ENCODE peak calls at places on chromosomes 6 and 20, in six cellular contexts. One of them, this sample, is unnamed.

GRCh38 chr6:16003197-16003491 is 125.7 kb upstream of the MYLIP start:
- DNase-seq in trophoblast cell: no peak
- DNase-seq in H9: no peak
- DNase-seq in mesenchymal stem cell: no peak
- DNase-seq in IMR-90: no peak
- DNase-seq in neuronal stem cell: no peak
- DNase-seq in this sample: no peak

GRCh38 chr6:161168281-161168891 is 105.5 kb downstream of the AGPAT4 start:
- DNase-seq in H9: peak
- DNase-seq in neuronal stem cell: peak
- DNase-seq in mesenchymal stem cell: peak
- DNase-seq in trophoblast cell: no peak
- DNase-seq in IMR-90: peak
- DNase-seq in this sample: no peak

GRCh38 chr20:36261389-36262105 is 25.3 kb downstream of the AAR2 start:
- DNase-seq in neuronal stem cell: no peak
- DNase-seq in H9: no peak
- DNase-seq in IMR-90: no peak
- DNase-seq in trophoblast cell: peak
- DNase-seq in mesenchymal stem cell: no peak
- DNase-seq in this sample: no peak

GRCh38 chr6:73768630-73769029 is 72.6 kb downstream of the CD109 start:
- DNase-seq in neuronal stem cell: no peak
- DNase-seq in mesenchymal stem cell: no peak
- DNase-seq in trophoblast cell: no peak
- DNase-seq in IMR-90: no peak
- DNase-seq in H9: no peak
- DNase-seq in this sample: no peak

GRCh38 chr6:122128445-122128844 is 271.0 kb upstream of the HSF2 start:
- DNase-seq in mesenchymal stem cell: no peak
- DNase-seq in trophoblast cell: no peak
- DNase-seq in neuronal stem cell: no peak
- DNase-seq in H9: no peak
- DNase-seq in IMR-90: no peak
- DNase-seq in this sample: no peak

GRCh38 chr6:150491796-150492142 is 107.9 kb upstream of the PLEKHG1 start:
- DNase-seq in mesenchymal stem cell: no peak
- DNase-seq in neuronal stem cell: no peak
- DNase-seq in IMR-90: no peak
- DNase-seq in H9: no peak
- DNase-seq in trophoblast cell: no peak
- DNase-seq in this sample: no peak

GRCh38 chr6:62479722-62480121 is 193.7 kb upstream of the KHDRBS2 start:
- DNase-seq in H9: no peak
- DNase-seq in trophoblast cell: no peak
- DNase-seq in neuronal stem cell: no peak
- DNase-seq in IMR-90: no peak
- DNase-seq in mesenchymal stem cell: no peak
- DNase-seq in this sample: no peak

GRCh38 chr6:7846971-7847818 is 63.4 kb downstream of the TXNDC5 start:
- DNase-seq in H9: no peak
- DNase-seq in mesenchymal stem cell: peak
- DNase-seq in trophoblast cell: no peak
- DNase-seq in neuronal stem cell: no peak
- DNase-seq in IMR-90: peak
- DNase-seq in this sample: no peak

GRCh38 chr20:12528591-12529041 is 480.2 kb upstream of the SPTLC3 start:
- DNase-seq in H9: no peak
- DNase-seq in trophoblast cell: no peak
- DNase-seq in IMR-90: no peak
- DNase-seq in mesenchymal stem cell: no peak
- DNase-seq in neuronal stem cell: no peak
- DNase-seq in this sample: no peak

GRCh38 chr20:31675828-31676533 is 38.3 kb downstream of the COX4I2 start:
- DNase-seq in trophoblast cell: no peak
- DNase-seq in neuronal stem cell: no peak
- DNase-seq in IMR-90: peak
- DNase-seq in H9: no peak
- DNase-seq in mesenchymal stem cell: peak
- DNase-seq in this sample: no peak

GRCh38 chr20:31676534-31677030 is 38.9 kb downstream of the COX4I2 start:
- DNase-seq in H9: no peak
- DNase-seq in neuronal stem cell: no peak
- DNase-seq in trophoblast cell: no peak
- DNase-seq in mesenchymal stem cell: no peak
- DNase-seq in IMR-90: no peak
- DNase-seq in this sample: no peak

GRCh38 chr20:31674895-31675827 is 37.4 kb downstream of the COX4I2 start:
- DNase-seq in mesenchymal stem cell: peak
- DNase-seq in IMR-90: peak
- DNase-seq in H9: no peak
- DNase-seq in neuronal stem cell: no peak
- DNase-seq in trophoblast cell: peak
- DNase-seq in this sample: no peak

GRCh38 chr20:31673435-31673834 is 35.7 kb downstream of the COX4I2 start:
- DNase-seq in mesenchymal stem cell: no peak
- DNase-seq in neuronal stem cell: no peak
- DNase-seq in trophoblast cell: no peak
- DNase-seq in H9: no peak
- DNase-seq in IMR-90: no peak
- DNase-seq in this sample: no peak

GRCh38 chr20:31673943-31674463 is 36.3 kb downstream of the COX4I2 start:
- DNase-seq in trophoblast cell: no peak
- DNase-seq in H9: no peak
- DNase-seq in neuronal stem cell: no peak
- DNase-seq in IMR-90: no peak
- DNase-seq in mesenchymal stem cell: no peak
- DNase-seq in this sample: no peak
- H3K9ac ChIP-seq in trophoblast cell: no peak
- H3K9ac ChIP-seq in H9: no peak
- H3K9ac ChIP-seq in neuronal stem cell: no peak
- H3K9ac ChIP-seq in IMR-90: no peak
- H3K9ac ChIP-seq in mesenchymal stem cell: peak
- H3K9ac ChIP-seq in this sample: no peak

GRCh38 chr20:54433653-54434052 is 41.7 kb upstream of the DOK5 start:
- DNase-seq in trophoblast cell: no peak
- DNase-seq in mesenchymal stem cell: no peak
- DNase-seq in neuronal stem cell: no peak
- DNase-seq in H9: no peak
- DNase-seq in IMR-90: no peak
- DNase-seq in this sample: no peak

GRCh38 chr20:54429364-54429763 is 46.0 kb upstream of the DOK5 start:
- DNase-seq in IMR-90: no peak
- DNase-seq in trophoblast cell: no peak
- DNase-seq in neuronal stem cell: no peak
- DNase-seq in mesenchymal stem cell: no peak
- DNase-seq in H9: no peak
- DNase-seq in this sample: no peak

GRCh38 chr20:54432966-54433365 is 42.4 kb upstream of the DOK5 start:
- DNase-seq in neuronal stem cell: no peak
- DNase-seq in trophoblast cell: no peak
- DNase-seq in IMR-90: no peak
- DNase-seq in mesenchymal stem cell: no peak
- DNase-seq in H9: no peak
- DNase-seq in this sample: no peak

GRCh38 chr20:54431545-54431944 is 43.8 kb upstream of the DOK5 start:
- DNase-seq in IMR-90: no peak
- DNase-seq in neuronal stem cell: peak
- DNase-seq in mesenchymal stem cell: no peak
- DNase-seq in trophoblast cell: no peak
- DNase-seq in H9: no peak
- DNase-seq in this sample: no peak
- H4K91ac ChIP-seq in IMR-90: no peak
- H4K91ac ChIP-seq in neuronal stem cell: no peak
- H4K91ac ChIP-seq in mesenchymal stem cell: no peak
- H4K91ac ChIP-seq in trophoblast cell: no peak
- H4K91ac ChIP-seq in H9: no peak
- H4K91ac ChIP-seq in this sample: no peak

DNA sequence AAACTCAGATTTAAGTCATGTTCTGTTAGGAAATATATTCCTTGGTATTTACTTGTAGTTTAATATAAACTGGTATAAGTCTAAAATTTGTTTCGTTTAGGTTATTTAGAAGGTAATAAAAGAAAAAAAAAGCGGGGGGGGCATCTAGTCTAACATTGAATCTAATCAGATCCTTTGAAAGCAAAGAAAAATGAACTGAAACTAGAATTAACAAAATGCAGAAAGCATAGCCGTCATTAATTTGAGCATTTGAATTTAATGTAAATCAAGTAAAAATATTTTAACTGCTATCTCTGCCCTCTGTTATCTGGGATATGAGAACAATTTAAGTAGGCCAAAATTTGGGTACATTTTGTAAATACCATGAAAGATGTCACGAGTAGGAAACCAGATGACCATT is 54.1 kb downstream of the SNX9 start:
- DNase-seq in trophoblast cell: no peak
- DNase-seq in H9: no peak
- DNase-seq in mesenchymal stem cell: no peak
- DNase-seq in neuronal stem cell: no peak
- DNase-seq in IMR-90: no peak
- DNase-seq in this sample: no peak
- H3K9ac ChIP-seq in trophoblast cell: no peak
- H3K9ac ChIP-seq in H9: no peak
- H3K9ac ChIP-seq in mesenchymal stem cell: peak
- H3K9ac ChIP-seq in neuronal stem cell: no peak
- H3K9ac ChIP-seq in IMR-90: no peak
- H3K9ac ChIP-seq in this sample: no peak

GRCh38 chr6:13613029-13613594 is 2.0 kb upstream of the NOL7 start:
- DNase-seq in mesenchymal stem cell: no peak
- DNase-seq in neuronal stem cell: no peak
- DNase-seq in IMR-90: no peak
- DNase-seq in trophoblast cell: no peak
- DNase-seq in H9: no peak
- DNase-seq in this sample: no peak

GRCh38 chr6:13614126-13614925 is 809 bp upstream of the NOL7 start:
- DNase-seq in H9: no peak
- DNase-seq in trophoblast cell: peak
- DNase-seq in mesenchymal stem cell: no peak
- DNase-seq in neuronal stem cell: no peak
- DNase-seq in IMR-90: no peak
- DNase-seq in this sample: no peak

GRCh38 chr6:13615802-13616140 is 636 bp downstream of the NOL7 start:
- DNase-seq in mesenchymal stem cell: peak
- DNase-seq in IMR-90: peak
- DNase-seq in H9: no peak
- DNase-seq in neuronal stem cell: peak
- DNase-seq in trophoblast cell: peak
- DNase-seq in this sample: peak

GRCh38 chr6:13617066-13617465 is 1.9 kb downstream of the NOL7 start:
- DNase-seq in neuronal stem cell: no peak
- DNase-seq in IMR-90: no peak
- DNase-seq in H9: no peak
- DNase-seq in trophoblast cell: no peak
- DNase-seq in mesenchymal stem cell: no peak
- DNase-seq in this sample: no peak

GRCh38 chr6:13614926-13615801 is at the start of gene NOL7:
- DNase-seq in neuronal stem cell: peak
- DNase-seq in H9: peak
- DNase-seq in trophoblast cell: peak
- DNase-seq in mesenchymal stem cell: peak
- DNase-seq in IMR-90: peak
- DNase-seq in this sample: peak
- H4K91ac ChIP-seq in neuronal stem cell: peak
- H4K91ac ChIP-seq in H9: no peak
- H4K91ac ChIP-seq in trophoblast cell: peak
- H4K91ac ChIP-seq in mesenchymal stem cell: peak
- H4K91ac ChIP-seq in IMR-90: peak
- H4K91ac ChIP-seq in this sample: peak

GRCh38 chr6:27127874-27128795 is 119.4 kb upstream of the PRSS16 start:
- DNase-seq in H9: no peak
- DNase-seq in neuronal stem cell: no peak
- DNase-seq in IMR-90: no peak
- DNase-seq in trophoblast cell: no peak
- DNase-seq in mesenchymal stem cell: no peak
- DNase-seq in this sample: no peak
- H3K9ac ChIP-seq in H9: no peak
- H3K9ac ChIP-seq in neuronal stem cell: no peak
- H3K9ac ChIP-seq in IMR-90: no peak
- H3K9ac ChIP-seq in trophoblast cell: no peak
- H3K9ac ChIP-seq in mesenchymal stem cell: peak
- H3K9ac ChIP-seq in this sample: no peak